ENCODE peak calls at places on chromosomes 7 and 10, in seven cellular contexts. P, F, A, G, W, S and N are unnamed samples.

GRCh38 chr10:121495719-121496118 is 102.5 kb downstream of the FGFR2 start:
- DNase-seq in P (no peak), A (no peak), S (no peak), F (peak; percentile 44), G (no peak), W (no peak), N (no peak)

GRCh38 chr7:157416011-157416410 is 79.2 kb downstream of the DNAJB6 start:
- DNase-seq in P (no peak), W (no peak), S (no peak), F (no peak), A (no peak), G (no peak), N (no peak)

GRCh38 chr7:156527458-156527890 is 113.1 kb upstream of the RNF32 start:
- DNase-seq in G (peak; percentile 73), W (no peak), A (no peak), P (no peak), F (no peak), S (no peak), N (peak; percentile 74)

GRCh38 chr7:132825932-132826480 is 249.7 kb upstream of the PLXNA4 start:
- DNase-seq in S (no peak), G (no peak), F (no peak), W (no peak), P (no peak), A (no peak), N (no peak)

GRCh38 chr10:30827531-30828120 is 198.1 kb upstream of the LYZL2 start:
- DNase-seq in P (no peak), W (no peak), F (no peak), G (no peak), S (no peak), A (no peak), N (no peak)

GRCh38 chr10:12262278-12262981 is 66.4 kb downstream of the CDC123 start:
- DNase-seq in F (no peak), P (no peak), S (no peak), A (no peak), W (no peak), G (no peak), N (no peak)

GRCh38 chr10:1474376-1475094 is 262.8 kb downstream of the ADARB2 start:
- DNase-seq in S (no peak), P (no peak), W (no peak), G (no peak), A (no peak), F (no peak), N (no peak)

GRCh38 chr10:101571573-101571925 is 16.5 kb downstream of the POLL start:
- DNase-seq in A (no peak), F (no peak), S (no peak), G (no peak), P (no peak), W (no peak), N (no peak)

GRCh38 chr10:1120761-1121160 is 64.6 kb downstream of the WDR37 start:
- DNase-seq in S (no peak), G (no peak), A (no peak), F (no peak), P (no peak), W (no peak), N (peak; percentile 11)

GRCh38 chr7:157136372-157136771 is 2.4 kb upstream of the UBE3C start:
- DNase-seq in S (no peak), A (no peak), W (no peak), P (no peak), F (no peak), G (no peak), N (no peak)

GRCh38 chr10:23535381-23535780 is 96.5 kb downstream of the OTUD1 start:
- DNase-seq in W (no peak), G (no peak), S (no peak), P (no peak), F (no peak), A (no peak), N (no peak)

GRCh38 chr10:80480852-80481251 is 26.7 kb downstream of the TSPAN14 start:
- DNase-seq in A (no peak), G (peak; percentile 7), S (no peak), W (no peak), F (no peak), P (no peak), N (no peak)

GRCh38 chr10:58237014-58237830 is 30.5 kb downstream of the IPMK start:
- DNase-seq in A (no peak), S (no peak), W (no peak), G (no peak), F (no peak), P (no peak), N (no peak)

GRCh38 chr10:7364474-7364873 is 46.4 kb downstream of the SFMBT2 start:
- DNase-seq in F (no peak), W (no peak), P (no peak), A (no peak), S (no peak), G (no peak), N (no peak)

GRCh38 chr10:43322769-43323168 is 48.7 kb upstream of the FXYD4 start:
- DNase-seq in G (peak; percentile 95), S (peak; percentile 21), W (no peak), P (peak; percentile 90), A (peak; percentile 93), F (peak; percentile 96), N (peak; percentile 78)

GRCh38 chr7:45186261-45186813 is 28.7 kb downstream of the RAMP3 start:
- DNase-seq in P (peak; percentile 9), S (no peak), W (no peak), A (no peak), F (no peak), G (peak; percentile 34), N (no peak)

GRCh38 chr10:17123062-17123661 is 6.4 kb downstream of the CUBN start:
- DNase-seq in A (no peak), W (no peak), P (no peak), G (no peak), S (no peak), F (no peak), N (no peak)

GRCh38 chr7:12031638-12032037 is 179.5 kb upstream of the TMEM106B start:
- DNase-seq in S (no peak), A (no peak), P (no peak), W (no peak), G (no peak), F (no peak), N (no peak)

GRCh38 chr10:6148908-6149307 is 53.8 kb upstream of the PFKFB3 start:
- DNase-seq in W (no peak), G (no peak), S (no peak), A (no peak), F (no peak), P (no peak), N (no peak)

GRCh38 chr10:17527530-17528146 is 73.2 kb upstream of the ST8SIA6 start:
- DNase-seq in G (no peak), P (no peak), W (no peak), F (no peak), S (no peak), A (no peak), N (no peak)

GRCh38 chr7:17405786-17406185 is 107.3 kb downstream of the AHR start:
- DNase-seq in A (no peak), W (no peak), G (no peak), P (no peak), F (no peak), S (no peak), N (no peak)

GRCh38 chr10:83908987-83909386 is 230.3 kb upstream of the GHITM start:
- DNase-seq in F (no peak), W (no peak), P (no peak), S (no peak), A (no peak), G (no peak), N (no peak)

DNA sequence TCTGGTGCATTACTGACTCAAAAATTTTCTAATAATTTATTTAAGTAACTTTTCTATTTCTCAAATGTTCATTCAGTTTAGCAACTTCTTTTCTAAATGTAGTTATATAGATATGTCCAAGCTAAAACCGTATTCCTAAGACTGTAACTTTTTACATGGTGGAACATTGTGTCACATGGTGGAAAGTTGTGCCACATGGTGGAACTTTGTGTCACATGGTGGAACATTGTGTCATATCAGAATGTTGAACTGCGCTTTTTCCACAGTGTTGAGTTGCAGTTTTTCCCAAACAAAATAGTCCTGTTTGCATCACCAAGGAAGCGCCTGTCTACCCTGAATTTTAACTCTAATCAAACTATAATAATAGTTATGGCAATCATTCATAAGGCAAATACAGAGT is 109.3 kb downstream of the ANKRD30A start:
- DNase-seq in F (no peak), A (no peak), S (no peak), P (no peak), W (no peak), G (no peak), N (no peak)
- H3K9me3 ChIP-seq in F (no peaks in the 10 kb centered on the region), A (no peaks in the 10 kb centered on the region), S (no peaks in the 10 kb centered on the region), P (no peaks in the 10 kb centered on the region), W (no peaks in the 10 kb centered on the region), G (peaks cover 4% of the 10 kb centered on the region), N (no peaks in the 10 kb centered on the region)

DNA sequence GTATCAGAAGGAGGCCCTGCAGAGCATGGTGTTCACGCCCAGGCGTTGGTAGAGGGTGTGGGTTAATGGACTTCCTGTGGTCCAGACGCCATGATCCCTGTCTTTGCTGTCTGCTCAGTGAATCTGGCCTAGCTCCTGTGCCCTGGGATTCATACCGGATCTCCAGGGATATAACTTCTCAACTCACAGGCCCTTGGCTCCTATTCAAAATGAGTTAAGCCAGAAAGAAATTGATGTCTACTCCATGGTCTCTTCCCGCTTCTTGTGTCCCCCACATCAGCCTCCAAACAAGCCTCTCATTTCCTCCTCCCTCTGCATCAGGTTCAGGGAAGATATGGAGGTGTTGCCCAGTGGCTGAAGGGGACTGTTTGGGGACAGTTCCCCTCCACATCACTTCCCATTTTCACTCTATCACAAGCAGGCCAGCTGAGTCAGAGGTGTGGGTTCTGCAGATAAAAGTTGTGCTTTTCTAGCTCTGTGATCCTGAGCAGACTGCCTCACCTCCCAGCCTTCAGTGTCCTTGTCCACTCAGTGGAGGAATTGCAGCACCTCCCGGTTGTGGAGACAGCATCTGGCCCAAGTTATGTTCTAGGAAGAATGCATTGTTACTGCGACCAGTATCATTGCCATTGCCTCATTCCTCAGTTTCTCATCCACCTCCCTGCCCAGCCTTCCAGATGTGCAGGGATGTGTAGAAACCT is 22.5 kb downstream of the AKR1E2 start:
- DNase-seq in G (no peak), W (no peak), P (no peak), A (no peak), S (no peak), F (no peak), N (no peak)
- TF ChIP-seq POLR2A in G (no peak), W (no peak), P (no peak), A (no peak), S (no peak), F (no peak), N (no peak)

GRCh38 chr7:35280854-35281253 is 27.0 kb upstream of the TBX20 start:
- DNase-seq in G (no peak), P (no peak), F (no peak), W (no peak), S (no peak), A (no peak), N (no peak)
- H3K27me3 ChIP-seq in G (no peaks in the 10 kb centered on the region), P (no peaks in the 10 kb centered on the region), F (no peaks in the 10 kb centered on the region), W (no peaks in the 10 kb centered on the region), S (no peaks in the 10 kb centered on the region), A (no peaks in the 10 kb centered on the region), N (no peaks in the 10 kb centered on the region)

DNA sequence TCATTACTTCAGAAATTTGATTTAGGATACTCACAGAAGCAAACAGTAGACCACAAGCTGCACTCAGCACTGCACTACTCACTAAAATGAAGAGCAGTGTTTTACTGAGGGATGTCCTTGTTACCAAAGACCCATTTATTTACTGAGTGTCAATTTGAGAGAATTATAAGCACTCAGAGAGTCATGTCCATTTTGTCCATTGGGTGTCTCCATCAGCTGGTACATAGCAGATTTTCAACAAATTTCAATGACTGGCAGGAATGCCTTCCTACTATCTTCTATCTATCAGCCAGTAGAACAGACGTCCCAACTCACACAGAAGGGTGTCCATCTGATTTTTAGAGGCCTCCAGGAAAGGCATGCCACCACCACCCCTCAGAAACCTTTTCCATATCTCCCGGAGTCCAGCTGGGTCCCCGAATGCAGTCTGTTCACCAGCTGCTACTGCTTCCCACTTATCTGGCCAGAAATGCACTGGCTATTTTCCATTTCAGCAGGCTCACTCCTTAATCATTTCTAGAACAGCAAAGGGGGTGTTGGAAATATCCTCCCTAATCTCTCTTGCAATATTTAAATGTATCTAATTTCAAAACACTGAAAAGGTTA is 1164.2 kb upstream of the CELF2 start:
- DNase-seq in F (no peak), P (no peak), A (no peak), W (no peak), S (no peak), G (no peak), N (no peak)
- H3K9me3 ChIP-seq in F (peaks cover 12% of the 10 kb centered on the region), P (no peaks in the 10 kb centered on the region), A (no peaks in the 10 kb centered on the region), W (no peaks in the 10 kb centered on the region), S (no peaks in the 10 kb centered on the region), G (peaks cover 3% of the 10 kb centered on the region), N (no peaks in the 10 kb centered on the region)